ENCODE peak calls at places on chromosomes 13 and 19, in four cellular contexts. I is IMR-90, E is esophagus muscularis mucosa, N is tibial artery. C is an unnamed sample.

GRCh38 chr13:98405107-98405571 is 171.8 kb downstream of the STK24 start:
- DNase-seq in I (no peak), E (no peak), N (no peak), C (no peak)

GRCh38 chr13:77437267-77437666 is 98.2 kb upstream of the SCEL start:
- DNase-seq in I (no peak), E (no peak), N (no peak), C (no peak)

GRCh38 chr13:95231393-95231792 is 69.9 kb downstream of the ABCC4 start:
- DNase-seq in I (no peak), E (no peak), N (no peak), C (no peak)

GRCh38 chr13:33174980-33175379 is 110.6 kb downstream of the STARD13 start:
- DNase-seq in I (peak), E (no peak), N (no peak), C (no peak)

GRCh38 chr19:33290082-33290815 is 12.1 kb downstream of the CEBPA start:
- DNase-seq in I (no peak), E (no peak), N (no peak), C (no peak)

GRCh38 chr13:108263961-108264360 is 5.6 kb upstream of the TNFSF13B start:
- DNase-seq in I (no peak), E (no peak), N (no peak), C (no peak)

GRCh38 chr13:106524108-106524507 is 11.4 kb downstream of the EFNB2 start:
- DNase-seq in I (no peak), E (no peak), N (no peak), C (no peak)

GRCh38 chr19:48635263-48635965 is 1.8 kb downstream of the DBP start:
- DNase-seq in I (no peak), E (no peak), N (peak), C (peak)

GRCh38 chr19:2744113-2744512 is 4.3 kb upstream of the SLC39A3 start:
- DNase-seq in I (no peak), E (no peak), N (no peak), C (no peak)

GRCh38 chr19:2743099-2743498 is 3.3 kb upstream of the SLC39A3 start:
- DNase-seq in I (no peak), E (no peak), N (no peak), C (no peak)

GRCh38 chr19:2736550-2737190 is 3.1 kb downstream of the SLC39A3 start:
- DNase-seq in I (no peak), E (no peak), N (no peak), C (no peak)

GRCh38 chr19:2740314-2740656 is 468 bp upstream of the SLC39A3 start:
- DNase-seq in I (no peak), E (no peak), N (no peak), C (no peak)

GRCh38 chr19:2739602-2740313 is at the start of gene SLC39A3:
- DNase-seq in I (peak), E (peak), N (peak), C (peak)
- TF ChIP-seq CTCF in I (no peak), E (peak), N (peak), C (no peak)

DNA sequence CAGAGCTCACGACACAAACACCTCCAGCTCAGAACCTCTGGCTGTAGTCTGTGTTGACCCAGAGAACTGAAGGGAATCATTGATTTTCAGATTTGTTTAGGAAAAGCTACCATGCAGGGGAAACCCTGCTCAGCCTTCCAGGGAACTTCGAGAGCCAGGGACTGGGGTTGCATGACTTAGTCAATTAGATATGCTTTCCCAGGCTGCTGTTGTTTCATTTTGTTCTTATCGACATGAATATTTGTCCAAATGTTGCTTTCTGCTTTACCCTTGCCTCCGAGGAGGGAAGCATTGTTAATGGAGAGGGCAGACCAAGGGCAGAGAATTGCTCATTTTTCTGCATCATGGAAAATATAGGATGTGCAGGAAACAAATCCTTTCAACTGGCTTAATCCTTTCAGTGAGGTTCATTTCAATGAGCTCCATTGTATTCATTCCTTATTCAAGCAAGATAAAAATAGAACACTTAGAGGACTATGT is 82.5 kb downstream of the KLF5 start:
- DNase-seq in I (peak), E (no peak), N (no peak), C (no peak)
- H3K4me3 ChIP-seq in I (peak), E (no peak), N (no peak), C (no peak)

GRCh38 chr13:29707876-29708543 is 112.5 kb upstream of the SLC7A1 start:
- DNase-seq in I (peak), E (no peak), N (no peak), C (peak)
- TF ChIP-seq CTCF in I (peak), E (peak), N (peak), C (peak)

GRCh38 chr19:4455742-4456565 is 1.6 kb downstream of the UBXN6 start:
- DNase-seq in I (peak), E (no peak), N (no peak), C (no peak)
- H3K4me3 ChIP-seq in I (peak), E (peak), N (peak), C (peak)

GRCh38 chr19:2227415-2228156 is 8.5 kb downstream of the PLEKHJ1 start:
- DNase-seq in I (no peak), E (no peak), N (peak), C (peak)
- TF ChIP-seq CTCF in I (no peak), E (no peak), N (no peak), C (peak)

DNA sequence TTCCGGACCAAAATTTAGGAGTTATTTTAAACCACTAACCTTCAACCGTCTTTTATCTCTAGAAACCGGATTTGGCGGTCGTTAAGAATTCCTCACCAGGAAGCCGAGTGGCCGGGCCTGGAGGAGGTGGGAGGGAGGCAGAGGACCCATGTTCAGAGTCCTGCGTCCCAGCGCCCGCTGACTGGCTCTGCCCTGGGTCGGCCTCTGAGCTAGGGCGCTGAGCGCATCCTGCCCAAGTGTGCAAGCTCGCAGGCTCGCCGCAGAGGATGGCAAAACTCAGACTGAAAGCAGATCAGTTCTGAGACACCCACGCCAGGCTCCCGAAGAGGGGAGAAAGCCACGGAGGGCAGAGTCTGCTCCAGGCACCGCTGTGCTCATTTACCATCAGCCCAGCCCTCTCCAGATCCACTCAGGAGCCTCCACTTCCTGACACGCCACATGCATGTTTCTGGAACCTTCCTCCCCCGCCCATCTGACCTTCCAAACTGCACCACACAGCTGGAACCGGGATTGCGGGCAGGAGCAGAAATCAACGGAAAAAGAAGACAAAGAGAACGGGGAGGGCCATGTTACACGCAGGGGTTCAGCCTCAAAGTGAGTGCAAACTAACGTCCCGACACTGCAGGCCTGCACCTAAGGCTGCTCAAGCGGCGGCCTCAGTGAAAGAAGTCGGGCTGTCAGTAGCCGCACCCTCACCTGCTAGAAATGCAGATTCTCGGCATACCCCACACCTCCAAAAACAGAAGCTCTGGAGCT is 8.2 kb downstream of the COL4A1 start:
- DNase-seq in I (no peak), E (no peak), N (no peak), C (no peak)
- H3K4me3 ChIP-seq in I (no peak), E (peak), N (peak), C (no peak)

GRCh38 chr19:7980168-7980567 is 25.3 kb downstream of the ELAVL1 start:
- DNase-seq in I (no peak), E (no peak), N (no peak), C (no peak)
- TF ChIP-seq CTCF in I (no peak), E (no peak), N (no peak), C (no peak)

GRCh38 chr19:18440936-18441803 is 3.2 kb upstream of the ISYNA1 start:
- DNase-seq in I (no peak), E (no peak), N (no peak), C (no peak)

GRCh38 chr19:18438331-18439024 is 545 bp upstream of the ISYNA1 start:
- DNase-seq in I (no peak), E (no peak), N (no peak), C (no peak)

GRCh38 chr19:18439025-18439909 is 1.3 kb upstream of the ISYNA1 start:
- DNase-seq in I (peak), E (no peak), N (no peak), C (no peak)

GRCh38 chr19:18440421-18440877 is 2.5 kb upstream of the ISYNA1 start:
- DNase-seq in I (no peak), E (no peak), N (no peak), C (peak)

DNA sequence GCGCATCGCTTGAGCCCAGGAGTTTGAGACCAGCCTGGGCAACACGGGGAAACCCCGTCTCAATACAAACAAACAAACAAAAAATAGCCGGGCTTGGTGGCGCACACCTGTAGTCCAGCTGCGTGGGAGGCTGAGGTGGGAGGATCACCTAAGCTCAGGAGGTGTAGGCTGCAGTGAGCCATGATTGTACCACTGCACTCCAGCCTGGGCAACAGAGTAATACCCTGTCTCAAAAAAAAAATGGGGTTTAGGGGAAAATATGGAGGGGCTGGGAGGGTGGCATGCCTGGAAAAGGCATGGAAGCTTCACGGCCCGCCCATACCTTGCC is 1.9 kb upstream of the ISYNA1 start:
- DNase-seq in I (no peak), E (no peak), N (no peak), C (no peak)
- H3K4me3 ChIP-seq in I (no peak), E (no peak), N (no peak), C (no peak)

C was measured in GM12865.